ENCODE peak calls at places on chromosomes 4 and X, in four cellular contexts. One of them, this sample, is unnamed.

GRCh38 chr4:56641494-56642051 is 39.5 kb downstream of the HOPX start:
- DNase-seq in activated CD8-positive, alpha-beta memory T cell treated with anti-CD3 and anti-CD28 coated beads, Interleukin-2, amount 50 U/mL, for 4 hours: no peak
- DNase-seq in fibroblast of lung: peak; percentile 89
- DNase-seq in NCI-H2029: no peak
- DNase-seq in this sample: no peak

GRCh38 chrX:136146614-136147319 is 566 bp upstream of the FHL1 start:
- DNase-seq in activated CD8-positive, alpha-beta memory T cell treated with anti-CD3 and anti-CD28 coated beads, Interleukin-2, amount 50 U/mL, for 4 hours: peak; percentile 28
- DNase-seq in NCI-H2029: no peak
- DNase-seq in fibroblast of lung: no peak
- DNase-seq in this sample: no peak

GRCh38 chr4:138663883-138664282 is 351.7 kb upstream of the NOCT start:
- DNase-seq in activated CD8-positive, alpha-beta memory T cell treated with anti-CD3 and anti-CD28 coated beads, Interleukin-2, amount 50 U/mL, for 4 hours: no peak
- DNase-seq in NCI-H2029: no peak
- DNase-seq in fibroblast of lung: no peak
- DNase-seq in this sample: no peak

GRCh38 chr4:189124149-189124758 is 816.4 kb upstream of the FRG1 start:
- DNase-seq in activated CD8-positive, alpha-beta memory T cell treated with anti-CD3 and anti-CD28 coated beads, Interleukin-2, amount 50 U/mL, for 4 hours: no peak
- DNase-seq in fibroblast of lung: peak; percentile 65
- DNase-seq in NCI-H2029: peak; percentile 3
- DNase-seq in this sample: no peak

GRCh38 chr4:1508161-1509160 is 102.2 kb upstream of the NKX1-1 start:
- DNase-seq in NCI-H2029: no peak
- DNase-seq in activated CD8-positive, alpha-beta memory T cell treated with anti-CD3 and anti-CD28 coated beads, Interleukin-2, amount 50 U/mL, for 4 hours: no peak
- DNase-seq in fibroblast of lung: no peak
- DNase-seq in this sample: no peak

GRCh38 chr4:75542824-75543223 is 13.0 kb upstream of the ODAPH start:
- DNase-seq in fibroblast of lung: peak; percentile 10
- DNase-seq in NCI-H2029: no peak
- DNase-seq in activated CD8-positive, alpha-beta memory T cell treated with anti-CD3 and anti-CD28 coated beads, Interleukin-2, amount 50 U/mL, for 4 hours: no peak
- DNase-seq in this sample: no peak

GRCh38 chrX:34880656-34881055 is 61.9 kb upstream of the FAM47B start:
- DNase-seq in fibroblast of lung: peak; percentile 37
- DNase-seq in activated CD8-positive, alpha-beta memory T cell treated with anti-CD3 and anti-CD28 coated beads, Interleukin-2, amount 50 U/mL, for 4 hours: no peak
- DNase-seq in NCI-H2029: no peak
- DNase-seq in this sample: no peak

GRCh38 chr4:139492429-139492828 is 38.5 kb downstream of the RAB33B start:
- DNase-seq in NCI-H2029: no peak
- DNase-seq in activated CD8-positive, alpha-beta memory T cell treated with anti-CD3 and anti-CD28 coated beads, Interleukin-2, amount 50 U/mL, for 4 hours: no peak
- DNase-seq in fibroblast of lung: no peak
- DNase-seq in this sample: no peak

GRCh38 chrX:100926453-100926852 is 2.3 kb downstream of the XKRX start:
- DNase-seq in activated CD8-positive, alpha-beta memory T cell treated with anti-CD3 and anti-CD28 coated beads, Interleukin-2, amount 50 U/mL, for 4 hours: no peak
- DNase-seq in fibroblast of lung: no peak
- DNase-seq in NCI-H2029: no peak
- DNase-seq in this sample: no peak

This sample was measured in Peyer's patch.